ENCODE peak calls at places on chromosomes 1 and 21, in ten cellular contexts. One of them, this sample, is unnamed.

GRCh38 chr1:229563701-229564100 is 5.2 kb upstream of the ABCB10 start:
- DNase-seq in mammary epithelial cell: no peak
- DNase-seq in IMR-90: peak; percentile 77
- DNase-seq in naive thymus-derived CD4-positive, alpha-beta T cell: no peak
- DNase-seq in mucosa of descending colon: no peak
- DNase-seq in iPS DF 6.9: no peak
- DNase-seq in tibial artery: peak; percentile 70
- DNase-seq in Panc1: no peak
- DNase-seq in neuronal stem cell: no peak
- DNase-seq in pancreas: peak; percentile 47
- DNase-seq in this sample: no peak

GRCh38 chr1:35876988-35877387 is 6.0 kb upstream of the AGO1 start:
- DNase-seq in mammary epithelial cell: no peak
- DNase-seq in IMR-90: peak; percentile 27
- DNase-seq in naive thymus-derived CD4-positive, alpha-beta T cell: no peak
- DNase-seq in mucosa of descending colon: no peak
- DNase-seq in iPS DF 6.9: no peak
- DNase-seq in tibial artery: no peak
- DNase-seq in Panc1: no peak
- DNase-seq in neuronal stem cell: no peak
- DNase-seq in pancreas: no peak
- DNase-seq in this sample: no peak

GRCh38 chr1:206508130-206508884 is 976 bp downstream of the RASSF5 start:
- DNase-seq in mammary epithelial cell: no peak
- DNase-seq in IMR-90: no peak
- DNase-seq in naive thymus-derived CD4-positive, alpha-beta T cell: no peak
- DNase-seq in mucosa of descending colon: no peak
- DNase-seq in iPS DF 6.9: no peak
- DNase-seq in tibial artery: no peak
- DNase-seq in Panc1: no peak
- DNase-seq in neuronal stem cell: no peak
- DNase-seq in pancreas: no peak
- DNase-seq in this sample: no peak

GRCh38 chr1:37325509-37326437 is 148.6 kb upstream of the ZC3H12A start:
- DNase-seq in mammary epithelial cell: no peak
- DNase-seq in IMR-90: no peak
- DNase-seq in naive thymus-derived CD4-positive, alpha-beta T cell: no peak
- DNase-seq in mucosa of descending colon: no peak
- DNase-seq in iPS DF 6.9: peak; percentile 25
- DNase-seq in tibial artery: no peak
- DNase-seq in Panc1: no peak
- DNase-seq in neuronal stem cell: no peak
- DNase-seq in pancreas: no peak
- DNase-seq in this sample: no peak

GRCh38 chr1:202586018-202586821 is 124.0 kb downstream of the SYT2 start:
- DNase-seq in mammary epithelial cell: peak; percentile 39
- DNase-seq in IMR-90: peak; percentile 38
- DNase-seq in naive thymus-derived CD4-positive, alpha-beta T cell: no peak
- DNase-seq in mucosa of descending colon: no peak
- DNase-seq in iPS DF 6.9: no peak
- DNase-seq in tibial artery: peak; percentile 55
- DNase-seq in Panc1: peak; percentile 33
- DNase-seq in neuronal stem cell: no peak
- DNase-seq in pancreas: no peak
- DNase-seq in this sample: no peak

GRCh38 chr1:203219171-203219570 is 10.3 kb downstream of the CHIT1 start:
- DNase-seq in mammary epithelial cell: no peak
- DNase-seq in IMR-90: no peak
- DNase-seq in naive thymus-derived CD4-positive, alpha-beta T cell: no peak
- DNase-seq in mucosa of descending colon: no peak
- DNase-seq in iPS DF 6.9: no peak
- DNase-seq in tibial artery: no peak
- DNase-seq in Panc1: no peak
- DNase-seq in neuronal stem cell: no peak
- DNase-seq in pancreas: no peak
- DNase-seq in this sample: no peak

GRCh38 chr1:85465099-85465790 is at the start of gene DDAH1:
- DNase-seq in mammary epithelial cell: peak; percentile 54
- DNase-seq in IMR-90: peak; percentile 65
- DNase-seq in naive thymus-derived CD4-positive, alpha-beta T cell: no peak
- DNase-seq in mucosa of descending colon: peak; percentile 80
- DNase-seq in iPS DF 6.9: no peak
- DNase-seq in tibial artery: peak; percentile 35
- DNase-seq in Panc1: no peak
- DNase-seq in neuronal stem cell: no peak
- DNase-seq in pancreas: peak; percentile 79
- DNase-seq in this sample: no peak

GRCh38 chr1:116569776-116570357 is 959 bp downstream of the CD58 start:
- DNase-seq in mammary epithelial cell: no peak
- DNase-seq in IMR-90: no peak
- DNase-seq in naive thymus-derived CD4-positive, alpha-beta T cell: no peak
- DNase-seq in mucosa of descending colon: peak; percentile 79
- DNase-seq in iPS DF 6.9: no peak
- DNase-seq in tibial artery: peak; percentile 41
- DNase-seq in Panc1: no peak
- DNase-seq in neuronal stem cell: no peak
- DNase-seq in pancreas: peak; percentile 56
- DNase-seq in this sample: peak; percentile 39

GRCh38 chr1:209937996-209938959 is at the start of gene SYT14:
- DNase-seq in mammary epithelial cell: peak; percentile 76
- DNase-seq in IMR-90: peak; percentile 25
- DNase-seq in naive thymus-derived CD4-positive, alpha-beta T cell: no peak
- DNase-seq in mucosa of descending colon: no peak
- DNase-seq in iPS DF 6.9: no peak
- DNase-seq in tibial artery: no peak
- DNase-seq in Panc1: no peak
- DNase-seq in neuronal stem cell: peak; percentile 80
- DNase-seq in pancreas: peak; percentile 28
- DNase-seq in this sample: no peak

GRCh38 chr21:36459098-36459497 is 20.8 kb downstream of the CLDN14 start:
- DNase-seq in mammary epithelial cell: no peak
- DNase-seq in IMR-90: no peak
- DNase-seq in naive thymus-derived CD4-positive, alpha-beta T cell: no peak
- DNase-seq in mucosa of descending colon: no peak
- DNase-seq in iPS DF 6.9: no peak
- DNase-seq in tibial artery: no peak
- DNase-seq in Panc1: no peak
- DNase-seq in neuronal stem cell: no peak
- DNase-seq in pancreas: no peak
- DNase-seq in this sample: no peak

GRCh38 chr21:38680401-38680800 is 125.3 kb upstream of the ETS2 start:
- DNase-seq in mammary epithelial cell: no peak
- DNase-seq in IMR-90: no peak
- DNase-seq in naive thymus-derived CD4-positive, alpha-beta T cell: no peak
- DNase-seq in mucosa of descending colon: no peak
- DNase-seq in iPS DF 6.9: no peak
- DNase-seq in tibial artery: no peak
- DNase-seq in Panc1: no peak
- DNase-seq in neuronal stem cell: no peak
- DNase-seq in pancreas: no peak
- DNase-seq in this sample: no peak

GRCh38 chr1:51070640-51071039 is 31.4 kb upstream of the C1orf185 start:
- DNase-seq in mammary epithelial cell: peak; percentile 74
- DNase-seq in IMR-90: peak; percentile 72
- DNase-seq in naive thymus-derived CD4-positive, alpha-beta T cell: no peak
- DNase-seq in mucosa of descending colon: no peak
- DNase-seq in iPS DF 6.9: no peak
- DNase-seq in tibial artery: no peak
- DNase-seq in Panc1: no peak
- DNase-seq in neuronal stem cell: no peak
- DNase-seq in pancreas: no peak
- DNase-seq in this sample: no peak

GRCh38 chr1:198264271-198264670 is 107.5 kb downstream of the NEK7 start:
- DNase-seq in mammary epithelial cell: no peak
- DNase-seq in IMR-90: no peak
- DNase-seq in naive thymus-derived CD4-positive, alpha-beta T cell: no peak
- DNase-seq in mucosa of descending colon: no peak
- DNase-seq in iPS DF 6.9: no peak
- DNase-seq in tibial artery: no peak
- DNase-seq in Panc1: no peak
- DNase-seq in neuronal stem cell: no peak
- DNase-seq in pancreas: no peak
- DNase-seq in this sample: no peak
- H3K9me3 ChIP-seq in mammary epithelial cell: no peaks in the 10 kb centered on the region
- H3K9me3 ChIP-seq in IMR-90: no peaks in the 10 kb centered on the region
- H3K9me3 ChIP-seq in naive thymus-derived CD4-positive, alpha-beta T cell: no peaks in the 10 kb centered on the region
- H3K9me3 ChIP-seq in mucosa of descending colon: no peaks in the 10 kb centered on the region
- H3K9me3 ChIP-seq in iPS DF 6.9: no peaks in the 10 kb centered on the region
- H3K9me3 ChIP-seq in tibial artery: no peaks in the 10 kb centered on the region
- H3K9me3 ChIP-seq in Panc1: no peaks in the 10 kb centered on the region
- H3K9me3 ChIP-seq in neuronal stem cell: no peaks in the 10 kb centered on the region
- H3K9me3 ChIP-seq in pancreas: no peaks in the 10 kb centered on the region
- H3K9me3 ChIP-seq in this sample: no peaks in the 10 kb centered on the region

GRCh38 chr1:27179373-27179772 is 24.4 kb upstream of the SLC9A1 start:
- DNase-seq in mammary epithelial cell: peak; percentile 26
- DNase-seq in IMR-90: no peak
- DNase-seq in naive thymus-derived CD4-positive, alpha-beta T cell: no peak
- DNase-seq in mucosa of descending colon: no peak
- DNase-seq in iPS DF 6.9: no peak
- DNase-seq in tibial artery: no peak
- DNase-seq in Panc1: no peak
- DNase-seq in neuronal stem cell: no peak
- DNase-seq in pancreas: no peak
- DNase-seq in this sample: no peak
- H3K9me3 ChIP-seq in mammary epithelial cell: peaks cover 5% of the 10 kb centered on the region
- H3K9me3 ChIP-seq in IMR-90: peaks cover 10% of the 10 kb centered on the region
- H3K9me3 ChIP-seq in naive thymus-derived CD4-positive, alpha-beta T cell: peaks cover 3% of the 10 kb centered on the region
- H3K9me3 ChIP-seq in mucosa of descending colon: peaks cover 14% of the 10 kb centered on the region
- H3K9me3 ChIP-seq in iPS DF 6.9: no peaks in the 10 kb centered on the region
- H3K9me3 ChIP-seq in tibial artery: no peaks in the 10 kb centered on the region
- H3K9me3 ChIP-seq in Panc1: peaks cover 18% of the 10 kb centered on the region
- H3K9me3 ChIP-seq in neuronal stem cell: peaks cover 2% of the 10 kb centered on the region
- H3K9me3 ChIP-seq in pancreas: no peaks in the 10 kb centered on the region
- H3K9me3 ChIP-seq in this sample: no peaks in the 10 kb centered on the region

GRCh38 chr1:4939266-4939665 is 284.9 kb downstream of the AJAP1 start:
- DNase-seq in mammary epithelial cell: no peak
- DNase-seq in IMR-90: peak; percentile 5
- DNase-seq in naive thymus-derived CD4-positive, alpha-beta T cell: no peak
- DNase-seq in mucosa of descending colon: no peak
- DNase-seq in iPS DF 6.9: no peak
- DNase-seq in tibial artery: no peak
- DNase-seq in Panc1: no peak
- DNase-seq in neuronal stem cell: no peak
- DNase-seq in pancreas: no peak
- DNase-seq in this sample: no peak
- H3K9me3 ChIP-seq in mammary epithelial cell: peaks cover 18% of the 10 kb centered on the region
- H3K9me3 ChIP-seq in IMR-90: peaks cover 65% of the 10 kb centered on the region
- H3K9me3 ChIP-seq in naive thymus-derived CD4-positive, alpha-beta T cell: no peaks in the 10 kb centered on the region
- H3K9me3 ChIP-seq in mucosa of descending colon: peaks cover 8% of the 10 kb centered on the region
- H3K9me3 ChIP-seq in iPS DF 6.9: peaks cover 11% of the 10 kb centered on the region
- H3K9me3 ChIP-seq in tibial artery: no peaks in the 10 kb centered on the region
- H3K9me3 ChIP-seq in Panc1: no peaks in the 10 kb centered on the region
- H3K9me3 ChIP-seq in neuronal stem cell: peaks cover 3% of the 10 kb centered on the region
- H3K9me3 ChIP-seq in pancreas: no peaks in the 10 kb centered on the region
- H3K9me3 ChIP-seq in this sample: no peaks in the 10 kb centered on the region

GRCh38 chr1:2957329-2957728 is 63.9 kb upstream of the ACTRT2 start:
- DNase-seq in mammary epithelial cell: no peak
- DNase-seq in IMR-90: no peak
- DNase-seq in naive thymus-derived CD4-positive, alpha-beta T cell: no peak
- DNase-seq in mucosa of descending colon: no peak
- DNase-seq in iPS DF 6.9: no peak
- DNase-seq in tibial artery: no peak
- DNase-seq in Panc1: no peak
- DNase-seq in neuronal stem cell: no peak
- DNase-seq in pancreas: no peak
- DNase-seq in this sample: no peak
- H3K9me3 ChIP-seq in mammary epithelial cell: peaks cover 34% of the 10 kb centered on the region
- H3K9me3 ChIP-seq in IMR-90: peaks cover 36% of the 10 kb centered on the region
- H3K9me3 ChIP-seq in naive thymus-derived CD4-positive, alpha-beta T cell: peaks cover 26% of the 10 kb centered on the region
- H3K9me3 ChIP-seq in mucosa of descending colon: peaks cover 21% of the 10 kb centered on the region
- H3K9me3 ChIP-seq in iPS DF 6.9: peaks cover 24% of the 10 kb centered on the region
- H3K9me3 ChIP-seq in tibial artery: peaks cover 6% of the 10 kb centered on the region
- H3K9me3 ChIP-seq in Panc1: peaks cover 24% of the 10 kb centered on the region
- H3K9me3 ChIP-seq in neuronal stem cell: peaks cover 17% of the 10 kb centered on the region
- H3K9me3 ChIP-seq in pancreas: no peaks in the 10 kb centered on the region
- H3K9me3 ChIP-seq in this sample: peaks cover 2% of the 10 kb centered on the region

DNA sequence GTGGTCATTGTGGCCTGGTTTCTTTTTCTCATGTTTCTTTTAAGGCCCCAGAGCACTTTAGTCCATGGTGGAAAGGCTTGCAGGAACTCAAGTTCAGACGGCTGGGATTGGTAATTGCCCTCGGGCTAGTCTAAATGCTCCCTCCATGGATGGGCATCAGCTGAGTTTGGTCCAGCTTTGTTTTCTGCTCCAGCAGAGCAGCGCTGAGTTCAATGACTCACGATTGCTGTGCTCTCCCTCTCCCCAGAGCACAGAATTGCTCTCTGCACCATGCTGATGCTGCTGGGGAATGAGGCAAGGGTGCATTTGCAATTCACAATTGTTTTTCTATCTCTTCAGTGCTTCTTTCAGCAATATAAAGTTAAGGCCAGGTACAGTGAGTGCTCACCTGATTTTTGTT is 1.8 kb upstream of the OR2T6 start:
- DNase-seq in mammary epithelial cell: no peak
- DNase-seq in IMR-90: no peak
- DNase-seq in naive thymus-derived CD4-positive, alpha-beta T cell: no peak
- DNase-seq in mucosa of descending colon: no peak
- DNase-seq in iPS DF 6.9: no peak
- DNase-seq in tibial artery: no peak
- DNase-seq in Panc1: no peak
- DNase-seq in neuronal stem cell: no peak
- DNase-seq in pancreas: no peak
- DNase-seq in this sample: no peak
- H3K9me3 ChIP-seq in mammary epithelial cell: peaks cover 9% of the 10 kb centered on the region
- H3K9me3 ChIP-seq in IMR-90: peaks cover 15% of the 10 kb centered on the region
- H3K9me3 ChIP-seq in naive thymus-derived CD4-positive, alpha-beta T cell: no peaks in the 10 kb centered on the region
- H3K9me3 ChIP-seq in mucosa of descending colon: peaks cover 31% of the 10 kb centered on the region
- H3K9me3 ChIP-seq in iPS DF 6.9: peaks cover 3% of the 10 kb centered on the region
- H3K9me3 ChIP-seq in tibial artery: no peaks in the 10 kb centered on the region
- H3K9me3 ChIP-seq in Panc1: no peaks in the 10 kb centered on the region
- H3K9me3 ChIP-seq in neuronal stem cell: peaks cover 27% of the 10 kb centered on the region
- H3K9me3 ChIP-seq in pancreas: no peaks in the 10 kb centered on the region
- H3K9me3 ChIP-seq in this sample: no peaks in the 10 kb centered on the region

GRCh38 chr1:246978281-246978680 is 29.6 kb downstream of the ZNF695 start:
- DNase-seq in mammary epithelial cell: no peak
- DNase-seq in IMR-90: no peak
- DNase-seq in naive thymus-derived CD4-positive, alpha-beta T cell: no peak
- DNase-seq in mucosa of descending colon: no peak
- DNase-seq in iPS DF 6.9: no peak
- DNase-seq in tibial artery: no peak
- DNase-seq in Panc1: no peak
- DNase-seq in neuronal stem cell: no peak
- DNase-seq in pancreas: no peak
- DNase-seq in this sample: no peak

DNA sequence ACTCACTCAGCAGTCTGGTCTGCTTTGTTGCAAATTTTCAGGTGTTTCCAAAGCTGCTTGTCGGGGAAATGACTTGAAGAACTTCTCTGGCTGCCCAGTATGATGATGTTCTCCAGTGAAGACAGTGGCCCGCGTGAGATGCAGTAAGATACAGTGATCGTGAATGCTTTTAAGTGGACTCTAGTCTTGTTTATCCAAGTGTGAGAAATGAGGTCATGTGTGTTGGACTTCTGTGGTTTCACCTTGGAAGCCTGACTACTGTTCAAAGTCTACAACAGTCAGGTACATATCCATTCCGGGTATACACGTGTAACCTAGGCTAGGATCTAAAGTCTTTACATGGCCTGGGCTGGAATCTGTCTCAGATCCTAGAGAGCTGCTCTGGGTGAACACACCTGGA is 29.1 kb downstream of the ZNF695 start:
- DNase-seq in mammary epithelial cell: no peak
- DNase-seq in IMR-90: no peak
- DNase-seq in naive thymus-derived CD4-positive, alpha-beta T cell: no peak
- DNase-seq in mucosa of descending colon: no peak
- DNase-seq in iPS DF 6.9: no peak
- DNase-seq in tibial artery: no peak
- DNase-seq in Panc1: no peak
- DNase-seq in neuronal stem cell: no peak
- DNase-seq in pancreas: no peak
- DNase-seq in this sample: no peak
- H3K9me3 ChIP-seq in mammary epithelial cell: peaks cover 20% of the 10 kb centered on the region
- H3K9me3 ChIP-seq in IMR-90: peaks cover 30% of the 10 kb centered on the region
- H3K9me3 ChIP-seq in naive thymus-derived CD4-positive, alpha-beta T cell: peaks cover 13% of the 10 kb centered on the region
- H3K9me3 ChIP-seq in mucosa of descending colon: peaks cover 63% of the 10 kb centered on the region
- H3K9me3 ChIP-seq in iPS DF 6.9: peaks cover 2% of the 10 kb centered on the region
- H3K9me3 ChIP-seq in tibial artery: peaks cover under 1% of the 10 kb centered on the region
- H3K9me3 ChIP-seq in Panc1: peaks cover 85% of the 10 kb centered on the region
- H3K9me3 ChIP-seq in neuronal stem cell: peaks cover 36% of the 10 kb centered on the region
- H3K9me3 ChIP-seq in pancreas: no peaks in the 10 kb centered on the region
- H3K9me3 ChIP-seq in this sample: no peaks in the 10 kb centered on the region

This sample was measured in T-helper 17 cell.